ENCODE peak calls at places on chromosomes 5 and 9, in eight cellular contexts. V is GM12865, O is A549, H is foreskin fibroblast, P is dorsolateral prefrontal cortex, B is left ventricle myocardium inferior, F is mammary epithelial cell, R is GM06990. E is an unnamed sample.

GRCh38 chr5:136067422-136067821 is 38.6 kb downstream of the TGFBI start:
- DNase-seq in P (no peak), V (no peak), F (no peak), R (no peak), B (no peak), O (no peak), H (no peak), E (no peak)

GRCh38 chr9:120324996-120325642 is 254.8 kb downstream of the CDK5RAP2 start:
- DNase-seq in V (peak), B (no peak), O (no peak), R (no peak), P (no peak), H (no peak), F (no peak), E (no peak)

GRCh38 chr5:103511554-103511885 is 51.1 kb downstream of the NUDT12 start:
- DNase-seq in H (peak), V (no peak), O (no peak), B (no peak), P (no peak), F (peak), R (no peak), E (no peak)

GRCh38 chr5:100584889-100585288 is 49.7 kb downstream of the FAM174A start:
- DNase-seq in P (no peak), R (no peak), H (no peak), B (no peak), F (no peak), O (no peak), V (no peak), E (no peak)

GRCh38 chr5:120550358-120550757 is 86.3 kb downstream of the PRR16 start:
- DNase-seq in P (no peak), O (no peak), R (no peak), F (peak), B (no peak), V (no peak), H (no peak), E (no peak)

GRCh38 chr5:159773062-159773924 is 143.0 kb upstream of the ADRA1B start:
- DNase-seq in H (peak), O (peak), P (peak), B (peak), R (peak), F (peak), V (peak), E (peak)

GRCh38 chr9:128007566-128008138 is 26.9 kb upstream of the EEIG1 start:
- DNase-seq in F (peak), O (no peak), P (no peak), R (peak), V (peak), H (peak), B (peak), E (peak)

GRCh38 chr9:89839952-89840351 is 235.1 kb downstream of the GADD45G start:
- DNase-seq in O (no peak), V (no peak), F (no peak), P (no peak), H (no peak), B (no peak), R (no peak), E (no peak)

GRCh38 chr5:93330506-93330905 is 250.5 kb downstream of the NR2F1-AS1 start:
- DNase-seq in F (peak), B (no peak), R (no peak), V (no peak), O (no peak), H (peak), P (no peak), E (no peak)

GRCh38 chr9:14326264-14326826 is 12.4 kb upstream of the NFIB start:
- DNase-seq in H (no peak), O (no peak), R (no peak), V (peak), F (peak), P (no peak), B (no peak), E (no peak)

GRCh38 chr5:73280821-73281746 is 108.1 kb downstream of the TMEM174 start:
- DNase-seq in O (no peak), P (no peak), B (no peak), R (no peak), V (no peak), H (no peak), F (peak), E (peak)

GRCh38 chr5:43694027-43694426 is 91.0 kb downstream of the NNT start:
- DNase-seq in F (no peak), R (no peak), H (no peak), O (no peak), V (no peak), B (no peak), P (no peak), E (no peak)

GRCh38 chr9:95483431-95483830 is 33.3 kb downstream of the PTCH1 start:
- DNase-seq in O (no peak), V (no peak), F (no peak), B (no peak), R (no peak), P (no peak), H (no peak), E (no peak)

GRCh38 chr9:6566409-6567139 is 79.0 kb downstream of the GLDC start:
- DNase-seq in O (peak), B (no peak), H (peak), V (peak), P (no peak), F (peak), R (peak), E (peak)

GRCh38 chr9:132752877-132753592 is 82.8 kb downstream of the GTF3C4 start:
- DNase-seq in B (no peak), R (no peak), H (no peak), F (no peak), O (no peak), V (no peak), P (no peak), E (no peak)

GRCh38 chr5:128257096-128257495 is 173.5 kb downstream of the SLC12A2 start:
- DNase-seq in H (no peak), P (no peak), B (no peak), O (no peak), V (no peak), R (no peak), F (no peak), E (no peak)

GRCh38 chr5:133273661-133274596 is 222.1 kb downstream of the HSPA4 start:
- DNase-seq in V (no peak), R (no peak), H (peak), F (peak), P (no peak), O (no peak), B (no peak), E (no peak)

GRCh38 chr5:96226941-96227552 is 206.0 kb downstream of the PCSK1 start:
- DNase-seq in R (no peak), B (peak), F (peak), P (peak), V (no peak), H (peak), O (no peak), E (no peak)

GRCh38 chr5:60829490-60830266 is 14.4 kb downstream of the ELOVL7 start:
- DNase-seq in V (peak), R (peak), F (peak), O (no peak), H (no peak), B (no peak), P (no peak), E (no peak)

GRCh38 chr5:38765461-38765861 is 80.4 kb upstream of the OSMR start:
- DNase-seq in F (no peak), R (no peak), V (no peak), O (no peak), H (no peak), B (no peak), P (no peak), E (no peak)

GRCh38 chr9:104775961-104776360 is 12.0 kb downstream of the NIPSNAP3B start:
- DNase-seq in F (peak), O (no peak), B (no peak), V (no peak), P (no peak), R (no peak), H (no peak), E (no peak)

GRCh38 chr5:115844321-115844817 is 2.6 kb downstream of the AP3S1 start:
- DNase-seq in V (no peak), O (no peak), B (no peak), P (no peak), R (no peak), H (no peak), F (no peak), E (no peak)

GRCh38 chr5:167899490-167899889 is 392.0 kb upstream of the WWC1 start:
- DNase-seq in V (no peak), F (peak), P (no peak), R (no peak), O (no peak), H (no peak), B (no peak), E (peak)

GRCh38 chr9:92385001-92385400 is 19.4 kb downstream of the OGN start:
- DNase-seq in B (no peak), F (no peak), O (no peak), P (no peak), V (no peak), H (no peak), R (no peak), E (no peak)

GRCh38 chr5:62342476-62342837 is 36.5 kb downstream of the KIF2A start:
- DNase-seq in R (no peak), F (no peak), B (no peak), H (no peak), V (no peak), O (no peak), P (no peak), E (no peak)

GRCh38 chr5:54229041-54229780 is 81.2 kb downstream of the ARL15 start:
- DNase-seq in V (peak), O (peak), B (peak), P (peak), H (peak), R (no peak), F (peak), E (no peak)

GRCh38 chr5:139543423-139543991 is 17.6 kb upstream of the UBE2D2 start:
- DNase-seq in O (no peak), P (peak), H (no peak), V (peak), B (peak), R (peak), F (no peak), E (no peak)

GRCh38 chr5:35741126-35741711 is 115.5 kb upstream of the IL7R start:
- DNase-seq in H (peak), O (no peak), B (no peak), R (no peak), F (no peak), P (no peak), V (no peak), E (no peak)

GRCh38 chr5:44952376-44952775 is 143.6 kb downstream of the MRPS30 start:
- DNase-seq in O (peak), R (no peak), H (peak), B (no peak), P (no peak), F (peak), V (peak), E (no peak)
- TF ChIP-seq CTCF in O (peak), R (peak), H (peak), B (peak), P (peak), F (peak), V (peak), E (peak)

GRCh38 chr5:19927170-19927569 is 60.8 kb downstream of the CDH18 start:
- DNase-seq in P (no peak), H (no peak), O (no peak), R (no peak), B (no peak), F (no peak), V (no peak), E (no peak)

GRCh38 chr5:19923742-19924141 is 64.3 kb downstream of the CDH18 start:
- DNase-seq in V (no peak), P (no peak), B (no peak), R (no peak), O (no peak), H (no peak), F (no peak), E (no peak)

GRCh38 chr5:19928556-19929421 is 59.2 kb downstream of the CDH18 start:
- DNase-seq in R (no peak), O (peak), V (no peak), P (no peak), F (peak), B (no peak), H (peak), E (peak)

DNA sequence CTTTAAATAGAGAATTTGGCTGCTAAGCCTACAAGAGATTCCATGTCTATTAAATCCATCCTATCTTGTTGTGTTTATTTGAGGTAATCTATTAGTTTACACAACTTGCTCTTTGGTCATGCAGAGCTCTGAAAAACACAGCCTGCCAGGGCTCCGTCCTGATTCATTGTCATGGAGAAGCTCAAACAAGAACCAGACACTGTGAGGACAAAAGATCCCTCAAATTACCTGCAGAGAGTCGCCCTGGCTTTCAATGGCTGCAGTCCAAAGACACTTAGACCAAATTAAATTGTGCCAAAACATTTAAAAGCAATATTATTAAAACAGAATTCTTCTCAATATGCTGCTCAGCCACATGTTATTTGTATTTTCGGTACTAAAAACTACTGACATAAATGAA is 60.1 kb downstream of the CDH18 start:
- DNase-seq in O (no peak), R (no peak), F (no peak), V (no peak), H (no peak), P (no peak), B (no peak), E (no peak)
- H3K4me3 ChIP-seq in O (no peak), R (no peak), F (no peak), V (no peak), H (no peak), P (no peak), B (no peak), E (no peak)

GRCh38 chr5:89932771-89933181 is 476.8 kb downstream of the CETN3 start:
- DNase-seq in O (no peak), B (no peak), R (no peak), H (no peak), F (no peak), V (no peak), P (no peak), E (no peak)

GRCh38 chr5:89929173-89929572 is 480.4 kb downstream of the CETN3 start:
- DNase-seq in O (no peak), R (no peak), P (no peak), B (no peak), V (peak), H (no peak), F (no peak), E (no peak)

GRCh38 chr5:89934069-89934468 is 475.5 kb downstream of the CETN3 start:
- DNase-seq in R (no peak), P (no peak), V (peak), O (no peak), F (no peak), B (no peak), H (no peak), E (no peak)

GRCh38 chr5:89929834-89930233 is 479.7 kb downstream of the CETN3 start:
- DNase-seq in O (no peak), P (no peak), R (no peak), F (no peak), V (no peak), B (no peak), H (peak), E (no peak)

GRCh38 chr5:89930591-89931383 is 478.8 kb downstream of the CETN3 start:
- DNase-seq in R (peak), O (no peak), B (no peak), H (peak), F (peak), V (peak), P (no peak), E (peak)
- TF ChIP-seq CTCF in R (no peak), O (no peak), B (no peak), H (no peak), F (no peak), V (no peak), P (no peak), E (no peak)

GRCh38 chr9:19410195-19410503 is 1.3 kb downstream of the ACER2 start:
- DNase-seq in R (no peak), B (no peak), O (no peak), H (no peak), V (no peak), P (no peak), F (no peak), E (no peak)
- H3K4me3 ChIP-seq in R (peak), B (peak), O (no peak), H (peak), V (peak), P (no peak), F (peak), E (no peak)

GRCh38 chr5:149962040-149962439 is 1.5 kb downstream of the SLC26A2 start:
- DNase-seq in R (peak), V (peak), H (peak), O (peak), B (no peak), P (no peak), F (peak), E (no peak)
- TF ChIP-seq CTCF in R (peak), V (peak), H (peak), O (peak), B (peak), P (peak), F (peak), E (peak)

GRCh38 chr9:136962701-136963248 is 10.7 kb downstream of the LCN12 start:
- DNase-seq in R (no peak), F (no peak), H (no peak), B (no peak), V (no peak), P (no peak), O (no peak), E (no peak)
- H3K4me3 ChIP-seq in R (no peak), F (no peak), H (no peak), B (no peak), V (no peak), P (no peak), O (no peak), E (no peak)

DNA sequence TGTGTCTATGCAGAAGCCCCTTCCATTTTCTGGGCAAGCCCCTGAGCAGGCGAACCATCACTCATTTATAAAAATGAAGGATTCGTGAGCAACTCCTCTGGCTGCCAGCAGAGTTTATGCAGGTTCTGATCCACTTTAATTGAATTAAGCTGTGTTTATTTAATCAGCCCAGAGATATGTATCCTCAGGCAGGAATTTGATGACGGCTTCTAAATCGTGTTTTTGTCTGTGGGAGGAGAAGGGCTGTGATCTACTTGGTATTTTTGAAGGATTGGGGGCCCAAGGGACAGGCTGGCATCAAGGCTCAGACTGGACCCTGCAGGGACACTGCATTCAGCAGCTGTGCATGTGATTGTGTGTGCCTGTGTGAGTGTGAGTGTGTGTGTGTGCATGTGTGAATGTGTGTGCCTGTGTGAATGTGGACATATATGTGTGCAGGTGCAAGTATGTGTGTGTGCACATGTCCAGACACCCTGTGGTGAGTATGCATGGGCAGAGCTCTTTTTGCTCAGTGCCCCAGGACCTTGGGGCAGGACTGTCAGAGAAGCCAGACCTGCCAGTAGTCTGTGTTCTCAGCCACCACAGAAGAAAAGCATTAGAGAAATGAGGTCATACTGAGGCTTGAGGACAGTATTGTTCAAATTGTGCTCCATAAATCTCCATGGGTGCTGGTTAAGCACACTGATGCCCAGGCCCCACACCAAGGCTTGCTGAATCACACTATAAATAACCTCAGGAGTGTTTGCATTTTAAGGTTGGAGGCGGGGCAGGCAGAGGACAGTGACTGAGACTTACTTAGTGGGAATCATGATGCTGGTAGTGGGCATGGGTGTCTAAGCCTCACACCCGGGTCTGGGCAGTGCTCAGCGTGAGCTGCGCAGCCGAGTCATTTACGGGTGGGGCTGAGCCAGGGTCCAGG is 164.0 kb downstream of the CARTPT start:
- DNase-seq in O (no peak), P (no peak), V (no peak), F (peak), B (peak), R (no peak), H (no peak), E (no peak)
- TF ChIP-seq CTCF in O (no peak), P (no peak), V (no peak), F (no peak), B (no peak), R (no peak), H (no peak), E (no peak)

E was measured in kidney epithelial cell.